ENCODE peak calls at places on chromosomes 1 and 21, in eight cellular contexts. Y is SK-N-SH; N is PC-3; J is left ventricle myocardium inferior; C is cardiac muscle cell; A is spleen; V is CD8-positive, alpha-beta T cell; Q is heart left ventricle. D is an unnamed sample.

GRCh38 chr1:219416598-219417238 is 196.2 kb downstream of the ZC3H11B start:
- DNase-seq in A (no peak), Y (peak; percentile 44), N (peak; percentile 91), V (peak; percentile 39), C (peak; percentile 71), Q (no peak), J (peak; percentile 21), D (peak; percentile 73)

GRCh38 chr1:247102381-247102780 is 1.8 kb downstream of the ZNF669 start:
- DNase-seq in J (no peak), A (no peak), C (no peak), N (peak; percentile 74), Q (no peak), Y (no peak), V (no peak), D (no peak)

GRCh38 chr1:186167096-186167668 is 207.9 kb downstream of the TPR start:
- DNase-seq in C (no peak), Y (no peak), N (no peak), J (no peak), Q (no peak), A (no peak), V (no peak), D (no peak)

GRCh38 chr1:31984419-31985347 is 29.0 kb upstream of the KHDRBS1 start:
- DNase-seq in V (peak; percentile 16), N (peak; percentile 25), Y (no peak), Q (no peak), A (no peak), C (peak; percentile 40), J (no peak), D (peak; percentile 47)

GRCh38 chr1:56060901-56061300 is 518.5 kb downstream of the PLPP3 start:
- DNase-seq in Q (no peak), J (no peak), C (no peak), A (no peak), N (no peak), Y (no peak), V (no peak), D (no peak)

GRCh38 chr1:155042789-155043188 is 8.3 kb upstream of the ADAM15 start:
- DNase-seq in C (no peak), Q (no peak), J (no peak), Y (no peak), A (no peak), V (no peak), N (no peak), D (no peak)

GRCh38 chr1:62275095-62275494 is 44.1 kb downstream of the KANK4 start:
- DNase-seq in J (no peak), A (no peak), Q (no peak), Y (no peak), C (no peak), N (no peak), V (no peak), D (no peak)

GRCh38 chr1:226987623-226988336 is 47.7 kb downstream of the COQ8A start:
- DNase-seq in A (peak; percentile 71), Q (no peak), N (no peak), J (no peak), C (no peak), Y (no peak), V (no peak), D (no peak)

GRCh38 chr1:6801998-6802397 is 16.7 kb downstream of the CAMTA1 start:
- DNase-seq in Q (no peak), J (no peak), C (peak; percentile 32), Y (no peak), N (peak; percentile 27), V (no peak), A (no peak), D (peak; percentile 34)

GRCh38 chr21:32770514-32771133 is 931 bp downstream of the PAXBP1 start:
- DNase-seq in Y (no peak), A (no peak), C (no peak), J (peak; percentile 18), N (peak; percentile 5), Q (no peak), V (no peak), D (peak; percentile 6)

GRCh38 chr1:198290089-198290683 is 133.4 kb downstream of the NEK7 start:
- DNase-seq in Q (no peak), V (no peak), J (no peak), Y (no peak), A (no peak), C (no peak), N (no peak), D (no peak)

DNA sequence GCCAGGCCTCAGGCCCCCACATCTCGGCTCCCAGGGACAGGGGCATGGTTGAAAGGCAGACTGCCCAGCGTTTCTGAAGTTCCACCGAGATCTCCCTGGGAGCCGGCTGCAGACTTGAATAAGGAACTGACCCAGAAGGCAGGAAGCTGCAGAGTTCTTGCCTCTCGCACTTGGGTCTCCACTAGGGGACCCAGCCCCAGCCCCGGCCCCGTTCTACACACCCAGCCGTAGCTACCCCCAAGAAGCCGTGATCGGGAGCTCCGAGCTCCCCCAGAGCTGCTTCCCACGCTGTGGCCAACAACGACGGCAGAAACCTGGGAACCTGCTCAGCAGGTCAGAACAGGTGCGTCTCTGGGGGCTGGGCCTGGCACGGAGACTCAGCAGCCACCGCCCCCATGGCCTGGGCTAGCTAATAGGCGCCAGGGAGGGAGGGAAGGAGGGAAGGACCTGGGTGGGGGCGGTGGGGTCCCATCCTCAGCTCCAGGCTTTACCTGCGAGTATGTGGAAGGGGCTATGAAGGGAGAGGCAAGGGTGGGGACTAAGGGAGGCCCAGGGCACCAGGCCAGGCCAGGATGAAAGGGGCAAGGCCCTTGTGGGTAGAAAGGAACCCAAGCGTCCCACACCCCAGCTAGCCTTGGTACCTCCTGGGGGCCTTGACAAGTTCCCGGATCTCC is at the start of gene NECTIN4:
- DNase-seq in A (peak; percentile 54), C (no peak), V (no peak), Q (no peak), Y (no peak), N (peak; percentile 85), J (no peak), D (no peak)
- H3K4me3 ChIP-seq in A (no peak within 1 kb of the TSS), C (no peak within 1 kb of the TSS), V (no peak within 1 kb of the TSS), Q (no peak within 1 kb of the TSS), Y (no peak within 1 kb of the TSS), N (peak within 1 kb of the TSS; percentile 58), J (no peak within 1 kb of the TSS), D (no peak within 1 kb of the TSS)

GRCh38 chr21:38807481-38807880 is 1.8 kb downstream of the ETS2 start:
- DNase-seq in C (no peak), A (no peak), Y (peak; percentile 40), J (no peak), V (no peak), Q (no peak), N (no peak), D (no peak)
- H3K27ac ChIP-seq in C (no peak overlapping the region), A (peak overlapping the region; percentile 99), Y (peak overlapping the region; percentile 62), J (peak overlapping the region; percentile 94), V (no peak overlapping the region), Q (peak overlapping the region; percentile 87), N (peak overlapping the region; percentile 98), D (no peak overlapping the region)

GRCh38 chr1:54805981-54806381 is 4.9 kb upstream of the TTC22 start:
- DNase-seq in J (no peak), Y (no peak), C (no peak), Q (no peak), V (no peak), N (no peak), A (no peak), D (no peak)

GRCh38 chr1:54803761-54804470 is 2.8 kb upstream of the TTC22 start:
- DNase-seq in C (peak; percentile 48), J (no peak), Y (no peak), A (peak; percentile 58), N (no peak), V (no peak), Q (no peak), D (no peak)

GRCh38 chr1:54804471-54805132 is 3.5 kb upstream of the TTC22 start:
- DNase-seq in Q (no peak), J (no peak), Y (no peak), C (no peak), V (no peak), A (no peak), N (peak; percentile 67), D (no peak)

GRCh38 chr1:54806931-54807611 is 5.9 kb upstream of the TTC22 start:
- DNase-seq in V (peak; percentile 36), Y (no peak), N (peak; percentile 76), J (no peak), A (no peak), C (no peak), Q (no peak), D (no peak)

DNA sequence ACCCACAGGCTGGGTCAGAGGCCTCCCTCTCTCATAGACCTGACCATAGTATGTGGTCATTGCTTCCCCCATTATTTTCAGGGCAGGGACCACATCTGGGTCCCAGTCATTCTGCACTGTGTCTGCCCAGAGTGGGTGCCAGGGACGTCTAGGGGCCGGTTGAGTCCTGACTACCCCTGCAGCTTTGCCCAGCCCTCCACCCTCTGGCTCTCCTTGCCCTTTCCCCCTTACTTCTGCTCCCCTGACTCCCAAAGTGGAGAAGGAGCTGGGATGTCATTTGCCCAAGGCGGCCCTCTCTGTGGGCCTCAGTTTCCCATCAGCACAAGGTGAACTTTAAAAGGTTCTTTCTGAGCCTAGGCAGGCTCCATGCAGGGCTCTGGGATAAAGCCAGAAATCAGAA is 4.3 kb upstream of the TTC22 start:
- DNase-seq in N (no peak), C (no peak), J (no peak), V (no peak), A (no peak), Q (no peak), Y (no peak), D (no peak)
- TF ChIP-seq CTCF in N (no peak), C (no peak), J (no peak), V (no peak), A (no peak), Q (no peak), Y (no peak), D (no peak)

GRCh38 chr1:76279387-76279748 is 204.8 kb downstream of the ST6GALNAC3 start:
- DNase-seq in C (no peak), V (no peak), J (no peak), Q (no peak), N (no peak), Y (peak; percentile 43), A (no peak), D (no peak)

GRCh38 chr1:76284842-76285241 is 210.3 kb downstream of the ST6GALNAC3 start:
- DNase-seq in J (no peak), C (no peak), N (no peak), A (no peak), V (no peak), Y (no peak), Q (no peak), D (no peak)

GRCh38 chr1:76274302-76274701 is 199.8 kb downstream of the ST6GALNAC3 start:
- DNase-seq in Q (no peak), J (no peak), C (no peak), A (no peak), Y (no peak), V (no peak), N (no peak), D (no peak)

GRCh38 chr1:76281306-76281705 is 206.8 kb downstream of the ST6GALNAC3 start:
- DNase-seq in J (no peak), C (no peak), V (no peak), Q (no peak), Y (peak; percentile 40), N (no peak), A (no peak), D (no peak)

DNA sequence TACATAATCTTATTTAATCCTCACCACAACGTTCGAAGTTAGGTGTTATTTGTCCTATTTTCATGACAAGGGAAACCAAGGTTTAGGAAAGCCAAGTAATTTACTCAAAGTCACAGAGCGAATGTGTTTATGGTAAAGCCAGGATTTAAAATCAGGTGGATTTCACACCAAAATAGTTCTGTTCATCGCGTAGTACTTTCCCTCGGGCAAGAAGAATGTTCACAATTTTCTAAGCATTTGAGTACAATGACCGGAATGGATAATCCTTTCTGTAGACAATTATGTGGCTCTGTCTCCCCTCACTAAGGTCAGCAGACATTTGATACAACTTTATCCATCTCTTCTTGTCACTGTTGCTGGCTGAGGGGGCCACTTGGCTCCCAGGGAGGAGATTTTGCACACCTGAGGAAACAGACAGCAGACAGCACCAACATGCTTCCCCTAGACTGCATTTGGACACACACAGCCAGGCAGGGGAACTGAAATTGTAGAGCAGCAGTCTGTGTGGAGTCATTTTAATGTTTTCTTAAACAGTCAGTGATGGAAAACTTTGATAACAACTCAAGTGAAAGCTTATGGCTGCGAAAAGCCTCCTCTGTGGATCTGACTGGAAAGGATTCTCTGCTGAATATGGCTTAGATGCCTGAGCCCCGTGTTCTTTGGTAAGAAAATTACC is 204.3 kb downstream of the ST6GALNAC3 start:
- DNase-seq in V (no peak), Y (peak; percentile 38), J (no peak), N (no peak), C (no peak), Q (no peak), A (no peak), D (peak; percentile 28)
- H3K4me3 ChIP-seq in V (no peak overlapping the region), Y (peak overlapping the region; percentile 31), J (no peak overlapping the region), N (no peak overlapping the region), C (no peak overlapping the region), Q (no peak overlapping the region), A (no peak overlapping the region), D (no peak overlapping the region)

D was measured in brain microvascular endothelial cell.